ENCODE peak calls at places on chromosome 20, in seven cellular contexts. A is activated naive CD4-positive, alpha-beta T cell; M is AG04449; X is COLO829; S is IMR-90; F is C1 segment of cervical spinal cord; B is H1. T is an unnamed sample.

GRCh38 chr20:25461766-25462165 is 54.3 kb downstream of the GINS1 start:
- DNase-seq in A (no peak), M (no peak), X (no peak), S (no peak), F (no peak), B (no peak), T (no peak)

GRCh38 chr20:64035066-64035932 is 683 bp upstream of the C20orf204 start:
- DNase-seq in A (no peak), M (no peak), X (no peak), S (no peak), F (no peak), B (no peak), T (no peak)

GRCh38 chr20:53919886-53920285 is 150.5 kb downstream of the BCAS1 start:
- DNase-seq in A (no peak), M (no peak), X (no peak), S (no peak), F (no peak), B (no peak), T (no peak)

GRCh38 chr20:12358006-12358654 is 440.4 kb downstream of the BTBD3 start:
- DNase-seq in A (no peak), M (no peak), X (peak), S (no peak), F (no peak), B (no peak), T (no peak)

GRCh38 chr20:7770578-7770977 is 169.7 kb downstream of the HAO1 start:
- DNase-seq in A (no peak), M (no peak), X (no peak), S (no peak), F (no peak), B (no peak), T (no peak)

GRCh38 chr20:52118696-52119095 is 72.9 kb downstream of the ZFP64 start:
- DNase-seq in A (no peak), M (no peak), X (no peak), S (no peak), F (no peak), B (no peak), T (no peak)

GRCh38 chr20:37194616-37195015 is 15.3 kb upstream of the MROH8 start:
- DNase-seq in A (no peak), M (no peak), X (no peak), S (no peak), F (no peak), B (no peak), T (no peak)

GRCh38 chr20:4835244-4836177 is 113.8 kb downstream of the PRND start:
- DNase-seq in A (no peak), M (no peak), X (no peak), S (no peak), F (no peak), B (no peak), T (no peak)

GRCh38 chr20:53202781-53203180 is 230.6 kb downstream of the TSHZ2 start:
- DNase-seq in A (no peak), M (no peak), X (peak), S (no peak), F (no peak), B (no peak), T (no peak)

GRCh38 chr20:10454135-10454750 is 19.1 kb downstream of the SLX4IP start:
- DNase-seq in A (no peak), M (no peak), X (no peak), S (no peak), F (no peak), B (no peak), T (peak)

GRCh38 chr20:46012926-46013825 is 4.5 kb downstream of the MMP9 start:
- DNase-seq in A (no peak), M (no peak), X (no peak), S (no peak), F (no peak), B (no peak), T (no peak)

GRCh38 chr20:63000036-63000435 is 6.7 kb downstream of the BHLHE23 start:
- DNase-seq in A (no peak), M (no peak), X (no peak), S (no peak), F (no peak), B (no peak), T (no peak)

GRCh38 chr20:54025166-54025835 is 45.1 kb downstream of the BCAS1 start:
- DNase-seq in A (no peak), M (no peak), X (peak), S (no peak), F (no peak), B (no peak), T (no peak)

GRCh38 chr20:47950103-47950502 is 164.8 kb upstream of the SULF2 start:
- DNase-seq in A (no peak), M (no peak), X (peak), S (no peak), F (no peak), B (no peak), T (no peak)

GRCh38 chr20:44830995-44831394 is 20.6 kb upstream of the RIMS4 start:
- DNase-seq in A (no peak), M (no peak), X (no peak), S (no peak), F (no peak), B (no peak), T (no peak)

GRCh38 chr20:39080326-39080725 is 118.2 kb downstream of the DHX35 start:
- DNase-seq in A (no peak), M (no peak), X (no peak), S (no peak), F (no peak), B (no peak), T (no peak)

GRCh38 chr20:32539817-32540675 is 45.1 kb downstream of the NOL4L start:
- DNase-seq in A (peak), M (no peak), X (no peak), S (no peak), F (no peak), B (no peak), T (no peak)

GRCh38 chr20:6828794-6829423 is 61.4 kb downstream of the BMP2 start:
- DNase-seq in A (no peak), M (no peak), X (peak), S (peak), F (peak), B (no peak), T (peak)

GRCh38 chr20:49608752-49609670 is 41.1 kb upstream of the PTGIS start:
- DNase-seq in A (peak), M (no peak), X (peak), S (no peak), F (no peak), B (peak), T (peak)

GRCh38 chr20:36153754-36154695 is 515 bp upstream of the EPB41L1 start:
- DNase-seq in A (peak), M (no peak), X (peak), S (peak), F (peak), B (no peak), T (no peak)

GRCh38 chr20:53738945-53739798 is 145.5 kb upstream of the ZNF217 start:
- DNase-seq in A (no peak), M (no peak), X (no peak), S (no peak), F (no peak), B (no peak), T (no peak)

GRCh38 chr20:36752582-36752981 is 6.7 kb upstream of the NDRG3 start:
- DNase-seq in A (no peak), M (no peak), X (no peak), S (no peak), F (no peak), B (no peak), T (no peak)

GRCh38 chr20:2604506-2604835 is 48.0 kb upstream of the NOP56 start:
- DNase-seq in A (no peak), M (no peak), X (no peak), S (no peak), F (no peak), B (no peak), T (no peak)

GRCh38 chr20:57474816-57475215 is 50.1 kb downstream of the CTCFL start:
- DNase-seq in A (no peak), M (no peak), X (no peak), S (no peak), F (no peak), B (no peak), T (peak)

GRCh38 chr20:8858181-8858794 is 210.6 kb upstream of the PLCB4 start:
- DNase-seq in A (no peak), M (no peak), X (no peak), S (peak), F (no peak), B (no peak), T (no peak)

GRCh38 chr20:45300961-45301360 is 5.7 kb upstream of the RBPJL start:
- DNase-seq in A (no peak), M (no peak), X (no peak), S (peak), F (no peak), B (no peak), T (peak)

GRCh38 chr20:49627329-49627761 is 59.4 kb upstream of the PTGIS start:
- DNase-seq in A (no peak), M (no peak), X (no peak), S (no peak), F (no peak), B (no peak), T (no peak)

GRCh38 chr20:294602-295001 is 2.8 kb upstream of the ZCCHC3 start:
- DNase-seq in A (no peak), M (no peak), X (no peak), S (no peak), F (no peak), B (no peak), T (no peak)

GRCh38 chr20:43771791-43772190 is 45.0 kb upstream of the GTSF1L start:
- DNase-seq in A (no peak), M (no peak), X (no peak), S (no peak), F (no peak), B (no peak), T (no peak)

GRCh38 chr20:10047427-10047826 is 12.6 kb downstream of the ANKEF1 start:
- DNase-seq in A (no peak), M (no peak), X (no peak), S (peak), F (no peak), B (peak), T (peak)

T was measured in Karpas-422.